ENCODE peak calls at places on chromosomes 12 and 14, in six cellular contexts. O is thoracic aorta, M is astrocyte of the spinal cord, G is prostate gland, K is astrocyte, Z is spleen. N is an unnamed sample.

GRCh38 chr12:109802828-109803227 is 30.4 kb downstream of the TRPV4 start:
- DNase-seq in G (no peak), M (no peak), O (no peak), K (no peak), Z (no peak), N (no peak)

GRCh38 chr14:22850944-22851790 is 14.8 kb downstream of the MMP14 start:
- DNase-seq in G (peak), O (peak), M (peak), Z (peak), K (peak), N (no peak)

GRCh38 chr14:106622200-106622745 is 1095.9 kb downstream of the TMEM121 start:
- DNase-seq in M (no peak), O (no peak), K (no peak), G (no peak), Z (no peak), N (peak)

GRCh38 chr12:102806592-102806991 is 110.5 kb downstream of the PAH start:
- DNase-seq in G (no peak), Z (no peak), M (no peak), K (no peak), O (no peak), N (no peak)

GRCh38 chr14:56482306-56482705 is 97.3 kb upstream of the TMEM260 start:
- DNase-seq in G (no peak), M (no peak), O (no peak), K (no peak), Z (no peak), N (peak)

GRCh38 chr14:100788517-100789365 is 37.2 kb upstream of the MEG3 start:
- DNase-seq in M (no peak), K (no peak), G (no peak), Z (no peak), O (no peak), N (no peak)

GRCh38 chr12:12018454-12018853 is 52.3 kb upstream of the BCL2L14 start:
- DNase-seq in G (peak), O (no peak), M (peak), K (peak), Z (no peak), N (no peak)

GRCh38 chr14:104554088-104554607 is 25.4 kb upstream of the C14orf180 start:
- DNase-seq in Z (peak), K (no peak), G (no peak), O (no peak), M (no peak), N (no peak)

GRCh38 chr14:96145116-96145864 is 59.3 kb upstream of the BDKRB2 start:
- DNase-seq in Z (no peak), G (no peak), K (peak), M (peak), O (no peak), N (no peak)

GRCh38 chr12:4045433-4045760 is 172.2 kb upstream of the PARP11 start:
- DNase-seq in G (no peak), M (no peak), Z (no peak), O (no peak), K (no peak), N (no peak)

GRCh38 chr14:73613419-73613963 is 1.2 kb downstream of the ACOT6 start:
- DNase-seq in Z (no peak), K (no peak), M (no peak), G (no peak), O (no peak), N (no peak)

GRCh38 chr14:61609143-61609851 is 86.0 kb upstream of the HIF1A start:
- DNase-seq in G (no peak), M (peak), O (no peak), Z (no peak), K (peak), N (no peak)

GRCh38 chr14:84003316-84003715 is 1526.6 kb upstream of the FLRT2 start:
- DNase-seq in G (no peak), M (no peak), Z (no peak), K (no peak), O (no peak), N (no peak)

GRCh38 chr12:98771811-98772752 is 127.0 kb downstream of the APAF1 start:
- DNase-seq in O (no peak), K (no peak), Z (no peak), M (no peak), G (no peak), N (no peak)

GRCh38 chr12:113471619-113472171 is at the start of gene LHX5:
- DNase-seq in M (no peak), K (no peak), Z (no peak), G (no peak), O (no peak), N (no peak)

GRCh38 chr12:6536894-6537579 is 2.7 kb downstream of the GAPDH start:
- DNase-seq in G (no peak), O (no peak), Z (no peak), M (no peak), K (no peak), N (no peak)
- H3K4me3 ChIP-seq in G (no peak), O (peak), Z (peak), M (peak), K (peak), N (peak)

DNA sequence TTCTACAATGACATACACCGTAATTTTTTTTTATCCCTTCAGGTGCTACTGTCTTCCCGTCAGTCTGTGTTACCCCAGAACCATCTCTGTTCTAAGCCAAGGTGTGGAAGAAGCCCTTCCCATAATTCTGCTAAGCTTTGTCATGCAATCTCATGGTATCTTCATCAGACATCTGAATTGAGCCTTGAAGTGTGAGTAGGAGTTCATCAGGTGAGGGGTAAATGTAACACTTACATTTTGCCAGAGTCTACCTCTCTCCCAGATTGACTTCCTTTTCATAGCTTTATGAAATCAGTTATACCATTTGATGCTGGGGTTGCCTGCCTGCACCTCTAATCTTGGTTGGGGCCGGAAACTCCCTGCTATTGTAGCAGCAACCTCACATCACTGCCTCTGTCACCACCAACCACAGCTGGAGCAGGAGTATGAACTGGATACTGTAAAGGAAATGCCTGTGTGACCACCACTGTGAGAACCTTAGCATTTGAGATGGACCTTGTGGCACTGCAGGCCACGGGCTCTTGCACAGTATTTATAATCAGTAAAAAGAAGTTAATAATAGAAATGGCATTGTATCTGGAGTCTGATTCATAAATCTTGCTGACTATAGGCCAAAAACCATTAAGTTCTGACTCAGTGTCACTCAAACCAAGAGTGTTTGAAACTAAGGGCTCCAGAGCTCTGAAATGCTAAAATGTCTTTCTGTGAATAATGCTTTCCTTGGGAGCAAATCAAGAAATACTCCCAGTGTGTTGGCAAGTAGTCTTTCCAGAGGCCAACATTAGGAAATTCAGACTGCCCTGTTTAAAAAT is 58.6 kb upstream of the STK38L start:
- DNase-seq in K (peak), O (no peak), G (no peak), Z (no peak), M (peak), N (peak)
- H3K4me3 ChIP-seq in K (no peak), O (peak), G (no peak), Z (no peak), M (no peak), N (no peak)

DNA sequence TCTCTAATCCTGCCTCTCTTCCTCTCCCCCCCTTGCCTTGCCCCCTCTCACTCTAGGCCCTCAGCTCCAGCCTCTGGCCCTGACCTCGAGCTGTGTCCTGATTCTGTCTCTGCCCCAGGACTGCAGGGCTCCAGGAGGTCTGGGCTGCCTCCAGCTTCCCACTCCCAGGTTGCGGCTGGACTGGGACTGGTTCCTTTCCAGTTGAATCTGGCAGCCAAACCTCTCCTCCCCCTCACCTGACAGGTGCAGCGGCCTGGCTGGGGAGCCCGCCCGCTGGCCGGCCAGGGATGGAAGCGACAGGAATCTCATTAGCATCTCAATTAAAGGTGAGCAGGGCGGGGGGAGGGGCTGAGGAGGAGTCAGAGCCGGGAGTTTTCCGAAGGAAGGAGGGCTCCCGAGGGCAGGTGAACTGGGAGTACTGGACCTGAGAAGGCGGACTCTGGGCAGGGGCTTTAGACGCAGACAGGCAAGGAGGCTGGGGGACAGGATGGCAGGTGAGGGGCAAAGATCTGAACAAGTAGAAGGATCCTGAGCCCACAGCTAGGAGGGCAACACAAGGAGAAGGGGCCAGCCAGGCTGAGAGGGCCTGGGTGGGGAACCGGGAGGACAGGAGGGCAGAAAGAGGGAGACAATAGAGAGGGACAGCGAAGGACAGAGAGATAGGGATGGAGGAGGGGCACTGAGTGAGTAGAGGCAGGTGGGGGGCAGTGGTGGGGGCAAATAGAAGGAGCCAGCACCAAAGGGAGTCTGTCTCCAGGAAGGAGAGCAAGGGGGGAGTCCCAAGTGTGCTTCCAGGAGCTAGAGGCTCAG is at the start of gene SCNN1A:
- DNase-seq in G (peak), M (no peak), K (no peak), Z (no peak), O (no peak), N (no peak)
- H3K4me3 ChIP-seq in G (peak), M (no peak), K (no peak), Z (no peak), O (no peak), N (no peak)

GRCh38 chr12:23781118-23781517 is 168.4 kb downstream of the SOX5 start:
- DNase-seq in K (no peak), Z (no peak), G (no peak), M (no peak), O (no peak), N (no peak)

GRCh38 chr12:23771230-23771949 is 178.1 kb downstream of the SOX5 start:
- DNase-seq in G (no peak), Z (no peak), K (peak), O (peak), M (peak), N (no peak)

GRCh38 chr12:23770202-23770938 is 179.1 kb downstream of the SOX5 start:
- DNase-seq in M (no peak), Z (no peak), O (no peak), G (no peak), K (no peak), N (no peak)

DNA sequence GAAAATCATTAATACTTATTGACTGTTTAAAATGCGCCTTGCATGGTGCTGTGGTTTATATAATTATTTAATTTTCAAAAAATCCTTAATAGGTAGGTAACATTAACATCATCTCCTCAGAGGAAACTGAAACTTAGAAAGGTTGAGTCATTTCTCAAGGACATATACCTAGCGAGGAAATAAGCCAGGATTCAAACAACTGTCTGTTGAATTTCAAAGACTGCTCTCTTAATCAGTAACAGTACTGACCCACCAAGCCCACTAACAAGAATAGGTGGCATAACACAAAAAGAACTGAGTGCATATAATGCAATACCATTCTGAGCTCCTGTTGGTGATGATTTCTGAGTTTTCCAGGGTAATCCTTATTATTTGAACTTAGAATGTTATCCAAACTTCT is 174.3 kb downstream of the SOX5 start:
- DNase-seq in O (no peak), K (no peak), G (no peak), M (no peak), Z (no peak), N (no peak)
- H3K4me3 ChIP-seq in O (no peak), K (no peak), G (no peak), M (no peak), Z (no peak), N (no peak)

GRCh38 chr12:18752947-18753346 is 15.0 kb downstream of the CAPZA3 start:
- DNase-seq in M (no peak), K (no peak), Z (no peak), O (no peak), G (no peak), N (no peak)
- H3K4me3 ChIP-seq in M (no peak), K (no peak), Z (no peak), O (no peak), G (no peak), N (no peak)

DNA sequence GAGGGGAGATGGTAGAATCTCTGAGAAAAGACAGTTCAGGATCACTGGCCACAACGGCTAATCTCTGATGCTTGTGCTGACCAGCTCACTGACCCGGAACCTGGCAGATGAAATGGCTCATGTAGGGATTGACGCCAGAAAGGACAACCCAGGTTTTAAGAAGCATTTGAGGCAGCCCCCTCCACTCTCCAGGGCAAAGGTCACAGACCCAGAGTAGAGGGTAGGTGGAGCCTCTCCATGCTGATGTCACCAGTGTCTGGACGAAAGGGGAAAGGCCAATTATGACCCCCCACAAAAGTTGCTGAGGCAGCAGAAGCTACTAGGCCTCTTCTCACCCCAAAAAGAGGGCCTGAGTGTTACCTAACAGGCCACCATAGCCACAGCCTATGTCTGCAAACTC is 1.2 kb downstream of the METTL1 start:
- DNase-seq in O (no peak), K (no peak), M (no peak), Z (no peak), G (no peak), N (no peak)
- H3K4me3 ChIP-seq in O (no peak), K (peak), M (no peak), Z (no peak), G (no peak), N (peak)

GRCh38 chr14:53126705-53127104 is 26.4 kb downstream of the DDHD1 start:
- DNase-seq in G (no peak), Z (no peak), K (no peak), M (no peak), O (no peak), N (no peak)
- H3K4me3 ChIP-seq in G (no peak), Z (no peak), K (no peak), M (no peak), O (peak), N (no peak)

GRCh38 chr14:94028450-94028826 is 2.3 kb downstream of the OTUB2 start:
- DNase-seq in M (peak), Z (no peak), G (no peak), O (no peak), K (peak), N (peak)

GRCh38 chr14:94025720-94026119 is 420 bp upstream of the OTUB2 start:
- DNase-seq in M (no peak), O (no peak), G (no peak), K (peak), Z (no peak), N (no peak)

GRCh38 chr14:94026173-94026885 is at the start of gene OTUB2:
- DNase-seq in Z (peak), O (peak), K (peak), M (peak), G (peak), N (peak)

GRCh38 chr14:94027566-94028449 is 1.7 kb downstream of the OTUB2 start:
- DNase-seq in O (no peak), M (no peak), Z (peak), G (no peak), K (no peak), N (no peak)

DNA sequence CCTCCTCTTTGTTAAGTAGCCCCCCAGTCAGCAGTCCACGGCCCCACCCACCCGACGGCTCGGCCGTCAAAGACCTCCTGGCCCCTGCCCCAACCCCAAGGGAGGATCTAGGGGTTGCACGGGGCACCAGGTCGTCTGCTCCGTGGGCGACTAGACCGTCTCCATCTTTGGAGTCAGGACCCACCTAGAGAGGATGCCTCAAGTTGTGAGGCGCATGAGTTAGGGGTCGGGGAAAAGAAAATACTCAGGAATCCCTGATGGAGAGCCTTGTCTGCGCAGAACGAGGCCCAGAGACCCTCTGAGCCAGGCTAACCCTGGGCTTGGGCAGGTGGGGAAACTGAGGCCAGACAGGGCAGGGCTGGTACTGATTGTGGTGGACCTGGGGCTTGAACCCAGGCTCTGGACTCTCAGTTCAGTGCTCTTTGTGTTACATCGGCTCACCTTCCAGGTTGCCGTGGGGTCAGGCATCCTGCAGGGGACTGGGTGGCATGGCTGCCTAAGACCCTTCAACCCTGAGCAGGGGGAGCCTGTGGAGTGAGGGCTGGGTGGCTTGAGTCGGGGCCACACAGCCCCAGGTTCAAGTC is 838 bp downstream of the OTUB2 start:
- DNase-seq in K (no peak), Z (peak), G (no peak), O (no peak), M (no peak), N (no peak)
- H3K4me3 ChIP-seq in K (peak), Z (peak), G (peak), O (peak), M (peak), N (peak)

N was measured in Jurkat, Clone E6-1.